ENCODE peak calls at places on chromosomes 11 and 22, in four cellular contexts. One of them, this sample, is unnamed.

GRCh38 chr11:83816572-83817187 is 530.5 kb upstream of the CCDC90B start:
- DNase-seq in transverse colon: no peak
- DNase-seq in suprapubic skin: no peak
- DNase-seq in H1: no peak
- DNase-seq in this sample: no peak

GRCh38 chr11:93234602-93235207 is 36.9 kb upstream of the SLC36A4 start:
- DNase-seq in transverse colon: peak
- DNase-seq in suprapubic skin: peak
- DNase-seq in H1: peak
- DNase-seq in this sample: peak

GRCh38 chr22:39664485-39665200 is 94.1 kb downstream of the CACNA1I start:
- DNase-seq in transverse colon: peak
- DNase-seq in suprapubic skin: no peak
- DNase-seq in H1: peak
- DNase-seq in this sample: no peak

GRCh38 chr11:10952872-10953271 is 95.0 kb upstream of the ZBED5 start:
- DNase-seq in transverse colon: no peak
- DNase-seq in suprapubic skin: no peak
- DNase-seq in H1: no peak
- DNase-seq in this sample: no peak

GRCh38 chr22:39148727-39149535 is 3.5 kb downstream of the CBX7 start:
- DNase-seq in transverse colon: peak
- DNase-seq in suprapubic skin: peak
- DNase-seq in H1: peak
- DNase-seq in this sample: peak

GRCh38 chr11:65852508-65853248 is 5.3 kb downstream of the CFL1 start:
- DNase-seq in transverse colon: peak
- DNase-seq in suprapubic skin: peak
- DNase-seq in H1: no peak
- DNase-seq in this sample: no peak

GRCh38 chr22:22386602-22387385 is 121.7 kb downstream of the ZNF280B start:
- DNase-seq in transverse colon: no peak
- DNase-seq in suprapubic skin: no peak
- DNase-seq in H1: no peak
- DNase-seq in this sample: no peak

GRCh38 chr22:19523240-19524169 is 705 bp downstream of the CLDN5 start:
- DNase-seq in transverse colon: no peak
- DNase-seq in suprapubic skin: no peak
- DNase-seq in H1: peak
- DNase-seq in this sample: no peak

GRCh38 chr11:17046690-17047089 is 30.8 kb downstream of the RPS13 start:
- DNase-seq in transverse colon: no peak
- DNase-seq in suprapubic skin: no peak
- DNase-seq in H1: no peak
- DNase-seq in this sample: no peak

GRCh38 chr11:21810650-21811049 is 382.2 kb upstream of the ANO5 start:
- DNase-seq in transverse colon: no peak
- DNase-seq in suprapubic skin: no peak
- DNase-seq in H1: no peak
- DNase-seq in this sample: no peak

GRCh38 chr11:1517117-1518005 is 30.8 kb upstream of the MOB2 start:
- DNase-seq in transverse colon: no peak
- DNase-seq in suprapubic skin: no peak
- DNase-seq in H1: no peak
- DNase-seq in this sample: no peak

GRCh38 chr11:113014262-113014661 is 53.0 kb downstream of the NCAM1 start:
- DNase-seq in transverse colon: no peak
- DNase-seq in suprapubic skin: no peak
- DNase-seq in H1: no peak
- DNase-seq in this sample: no peak

GRCh38 chr11:10351768-10352641 is 47.1 kb downstream of the ADM start:
- DNase-seq in transverse colon: peak
- DNase-seq in suprapubic skin: peak
- DNase-seq in H1: peak
- DNase-seq in this sample: peak

GRCh38 chr11:28338371-28338770 is 230.2 kb downstream of the METTL15 start:
- DNase-seq in transverse colon: no peak
- DNase-seq in suprapubic skin: no peak
- DNase-seq in H1: no peak
- DNase-seq in this sample: no peak

GRCh38 chr11:32466279-32466915 is 31.1 kb upstream of the WT1 start:
- DNase-seq in transverse colon: no peak
- DNase-seq in suprapubic skin: no peak
- DNase-seq in H1: no peak
- DNase-seq in this sample: peak

GRCh38 chr11:76670475-76671235 is at the start of gene LRRC32:
- DNase-seq in transverse colon: peak
- DNase-seq in suprapubic skin: peak
- DNase-seq in H1: peak
- DNase-seq in this sample: peak

GRCh38 chr22:41668971-41669911 is 19.4 kb downstream of the SNU13 start:
- DNase-seq in transverse colon: no peak
- DNase-seq in suprapubic skin: peak
- DNase-seq in H1: no peak
- DNase-seq in this sample: no peak

GRCh38 chr11:34331329-34331728 is 26.5 kb downstream of the ABTB2 start:
- DNase-seq in transverse colon: no peak
- DNase-seq in suprapubic skin: no peak
- DNase-seq in H1: no peak
- DNase-seq in this sample: no peak

GRCh38 chr11:34328632-34328910 is 29.2 kb downstream of the ABTB2 start:
- DNase-seq in transverse colon: no peak
- DNase-seq in suprapubic skin: no peak
- DNase-seq in H1: no peak
- DNase-seq in this sample: no peak

GRCh38 chr11:34329876-34330275 is 27.9 kb downstream of the ABTB2 start:
- DNase-seq in transverse colon: no peak
- DNase-seq in suprapubic skin: no peak
- DNase-seq in H1: no peak
- DNase-seq in this sample: no peak

GRCh38 chr11:34330653-34331052 is 27.2 kb downstream of the ABTB2 start:
- DNase-seq in transverse colon: no peak
- DNase-seq in suprapubic skin: no peak
- DNase-seq in H1: no peak
- DNase-seq in this sample: no peak

GRCh38 chr11:34327804-34328631 is 29.8 kb downstream of the ABTB2 start:
- DNase-seq in transverse colon: no peak
- DNase-seq in suprapubic skin: no peak
- DNase-seq in H1: no peak
- DNase-seq in this sample: no peak
- TF ChIP-seq POLR2AphosphoS5 in transverse colon: peak
- TF ChIP-seq POLR2AphosphoS5 in suprapubic skin: no peak
- TF ChIP-seq POLR2AphosphoS5 in H1: no peak
- TF ChIP-seq POLR2AphosphoS5 in this sample: peak

GRCh38 chr11:62242021-62242420 is at the start of gene SCGB1D2:
- DNase-seq in transverse colon: no peak
- DNase-seq in suprapubic skin: peak
- DNase-seq in H1: no peak
- DNase-seq in this sample: no peak
- TF ChIP-seq EP300 in transverse colon: no peak
- TF ChIP-seq EP300 in suprapubic skin: no peak
- TF ChIP-seq EP300 in H1: no peak
- TF ChIP-seq EP300 in this sample: no peak

GRCh38 chr22:25878933-25879332 is 136.9 kb downstream of the MYO18B start:
- DNase-seq in transverse colon: no peak
- DNase-seq in suprapubic skin: no peak
- DNase-seq in H1: no peak
- DNase-seq in this sample: no peak

GRCh38 chr22:25876871-25877270 is 134.9 kb downstream of the MYO18B start:
- DNase-seq in transverse colon: no peak
- DNase-seq in suprapubic skin: no peak
- DNase-seq in H1: no peak
- DNase-seq in this sample: no peak

GRCh38 chr22:25880524-25880923 is 138.5 kb downstream of the MYO18B start:
- DNase-seq in transverse colon: no peak
- DNase-seq in suprapubic skin: no peak
- DNase-seq in H1: no peak
- DNase-seq in this sample: no peak

GRCh38 chr22:25874327-25874726 is 132.3 kb downstream of the MYO18B start:
- DNase-seq in transverse colon: no peak
- DNase-seq in suprapubic skin: no peak
- DNase-seq in H1: no peak
- DNase-seq in this sample: no peak

DNA sequence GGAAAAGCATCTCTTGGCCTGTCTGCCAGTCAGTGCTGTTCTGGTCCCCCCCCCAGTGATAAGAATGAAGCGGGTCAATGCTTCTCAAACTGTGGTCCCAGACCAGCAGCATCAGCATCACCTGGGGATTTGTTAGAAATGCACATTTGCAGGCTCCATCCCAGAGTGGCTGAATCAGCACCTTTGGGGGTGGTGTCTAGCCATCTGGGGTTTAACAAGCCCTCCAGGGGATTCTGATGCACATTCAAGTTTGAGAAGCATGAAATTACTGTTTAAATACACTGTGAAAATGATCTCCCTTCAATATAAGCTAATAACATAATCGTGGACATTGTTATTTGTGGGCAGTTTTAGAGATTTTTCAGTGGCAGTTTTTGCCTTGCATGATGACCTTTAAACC is 133.5 kb downstream of the MYO18B start:
- DNase-seq in transverse colon: no peak
- DNase-seq in suprapubic skin: no peak
- DNase-seq in H1: no peak
- DNase-seq in this sample: no peak
- TF ChIP-seq CTCF in transverse colon: no peak
- TF ChIP-seq CTCF in suprapubic skin: no peak
- TF ChIP-seq CTCF in H1: no peak
- TF ChIP-seq CTCF in this sample: no peak

DNA sequence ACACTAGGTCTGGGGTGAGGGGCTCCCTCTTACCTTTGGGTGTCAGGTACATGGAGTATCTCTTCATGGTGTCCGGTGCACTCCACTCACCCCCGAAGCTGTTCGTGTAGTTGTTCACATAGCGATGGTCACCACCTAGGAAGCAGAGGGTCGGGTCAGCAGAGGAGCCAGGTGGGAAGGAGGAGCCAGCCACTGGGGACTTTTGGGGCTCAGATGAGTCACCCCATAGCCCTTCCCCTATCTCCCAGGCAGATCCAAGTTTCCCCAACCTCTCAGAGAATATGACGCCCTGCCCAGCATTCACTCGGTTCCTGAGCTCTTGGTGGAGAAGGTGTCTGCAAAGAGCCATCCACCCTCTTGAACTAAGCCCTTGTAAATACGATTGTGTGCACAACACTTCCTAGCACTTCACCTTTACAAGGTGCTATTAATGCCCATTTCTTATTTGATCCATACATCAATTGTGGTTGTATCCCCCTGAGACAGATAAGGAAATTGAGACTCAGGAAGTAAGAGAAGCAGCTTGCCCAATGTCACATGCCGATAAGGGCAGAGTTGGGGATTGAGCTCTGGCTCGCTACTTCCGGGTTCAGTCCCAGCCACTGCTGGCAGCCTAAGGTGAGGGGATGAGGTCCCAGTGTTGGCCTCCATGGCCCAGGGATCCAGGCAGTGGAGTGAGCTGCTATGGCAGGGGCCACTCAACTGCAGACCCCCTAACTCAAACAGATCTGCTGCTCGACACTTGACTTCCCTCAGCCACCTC is 14.8 kb downstream of the TRIM29 start:
- DNase-seq in transverse colon: no peak
- DNase-seq in suprapubic skin: no peak
- DNase-seq in H1: no peak
- DNase-seq in this sample: no peak
- TF ChIP-seq POLR2AphosphoS5 in transverse colon: no peak
- TF ChIP-seq POLR2AphosphoS5 in suprapubic skin: no peak
- TF ChIP-seq POLR2AphosphoS5 in H1: no peak
- TF ChIP-seq POLR2AphosphoS5 in this sample: no peak